ENCODE peak calls at places on chromosome 12, in nine cellular contexts. W is NCI-H2081; P is naive thymus-derived CD4-positive, alpha-beta T cell; J is cerebellum; K is substantia nigra; O is left lobe of liver; U is LoVo; C is NCI-H1436; R is endothelial cell. D is an unnamed sample.
A peak's percentile ranks its signal among the peaks of the same experiment; 100 is the strongest.

GRCh38 chr12:29844667-29845066 is 60.9 kb upstream of the TMTC1 start:
- DNase-seq in K (no peak), P (no peak), R (no peak), C (no peak), U (no peak), W (no peak), O (no peak), J (no peak), D (no peak)

GRCh38 chr12:39872425-39872824 is 233.5 kb downstream of the SLC2A13 start:
- DNase-seq in O (no peak), K (no peak), J (no peak), W (no peak), C (no peak), R (no peak), P (no peak), U (no peak), D (no peak)

GRCh38 chr12:104971276-104971675 is 13.2 kb upstream of the SLC41A2 start:
- DNase-seq in R (no peak), K (no peak), U (no peak), W (no peak), P (no peak), C (no peak), O (no peak), J (no peak), D (no peak)

GRCh38 chr12:103401421-103401820 is 94.3 kb downstream of the C12orf42 start:
- DNase-seq in U (peak; percentile 76), O (no peak), R (no peak), P (peak; percentile 2), W (peak; percentile 63), K (no peak), C (no peak), J (no peak), D (no peak)

GRCh38 chr12:132550014-132550802 is 60.2 kb downstream of the LRCOL1 start:
- DNase-seq in K (no peak), U (no peak), W (no peak), J (no peak), O (no peak), C (no peak), P (no peak), R (no peak), D (no peak)

GRCh38 chr12:113386866-113387566 is 16.7 kb downstream of the SDS start:
- DNase-seq in U (no peak), K (no peak), W (no peak), O (no peak), C (no peak), R (no peak), J (no peak), P (no peak), D (no peak)

GRCh38 chr12:62732861-62733427 is 202.0 kb downstream of the PPM1H start:
- DNase-seq in R (no peak), P (no peak), W (no peak), U (peak; percentile 72), K (no peak), O (no peak), C (no peak), J (no peak), D (no peak)

GRCh38 chr12:54933381-54933780 is 51.2 kb downstream of the TESPA1 start:
- DNase-seq in C (no peak), O (no peak), R (no peak), J (no peak), K (no peak), P (no peak), U (no peak), W (no peak), D (no peak)

GRCh38 chr12:71967176-71967575 is 28.5 kb downstream of the TPH2 start:
- DNase-seq in C (no peak), R (no peak), J (no peak), U (no peak), O (no peak), K (no peak), W (no peak), P (no peak), D (no peak)

GRCh38 chr12:130807309-130807708 is 31.7 kb downstream of the STX2 start:
- DNase-seq in C (no peak), R (no peak), W (no peak), P (no peak), U (no peak), O (no peak), K (no peak), J (no peak), D (no peak)